ENCODE peak calls at places on chromosomes 6 and 20, in four cellular contexts. G is immature natural killer cell, C is fibroblast of the conjunctiva, L is activated gamma-delta T cell treated with Interleukin-2 at 50 U/mL for 16 hours. P is an unnamed sample.

GRCh38 chr6:160991411-160992322 is at the start of gene MAP3K4:
- DNase-seq in G (peak), C (no peak), L (peak), P (peak)

GRCh38 chr6:27839303-27840081 is 72.7 kb downstream of the OR2B2 start:
- DNase-seq in G (no peak), C (peak), L (no peak), P (no peak)

GRCh38 chr20:4406627-4407026 is 315.1 kb upstream of the PRND start:
- DNase-seq in G (no peak), C (peak), L (no peak), P (no peak)

GRCh38 chr20:62439218-62439617 is 11.9 kb upstream of the RBBP8NL start:
- DNase-seq in G (no peak), C (no peak), L (no peak), P (no peak)

GRCh38 chr6:131532476-131533108 is 40.4 kb upstream of the ARG1 start:
- DNase-seq in G (no peak), C (no peak), L (no peak), P (no peak)

GRCh38 chr6:28537509-28538140 is 11.9 kb downstream of the GPX5 start:
- DNase-seq in G (no peak), C (peak), L (no peak), P (no peak)

GRCh38 chr6:31125586-31126363 is 5.5 kb upstream of the CDSN start:
- DNase-seq in G (no peak), C (no peak), L (no peak), P (no peak)

GRCh38 chr20:62886709-62887058 is 25.1 kb upstream of the TCFL5 start:
- DNase-seq in G (no peak), C (no peak), L (no peak), P (no peak)

GRCh38 chr6:120608826-120609225 is 725.5 kb downstream of the TBC1D32 start:
- DNase-seq in G (no peak), C (no peak), L (no peak), P (no peak)

GRCh38 chr6:3381233-3382065 is 75.4 kb downstream of the SLC22A23 start:
- DNase-seq in G (no peak), C (no peak), L (no peak), P (no peak)

GRCh38 chr6:136510299-136510698 is 39.9 kb downstream of the MAP7 start:
- DNase-seq in G (no peak), C (no peak), L (no peak), P (no peak)

GRCh38 chr6:11270030-11271027 is 37.9 kb upstream of the NEDD9 start:
- DNase-seq in G (no peak), C (no peak), L (no peak), P (no peak)

GRCh38 chr6:42618105-42618504 is 54.3 kb downstream of the UBR2 start:
- DNase-seq in G (no peak), C (no peak), L (no peak), P (no peak)

GRCh38 chr6:28597924-28598323 is 72.2 kb downstream of the GPX5 start:
- DNase-seq in G (no peak), C (no peak), L (no peak), P (no peak)

GRCh38 chr6:45923831-45924391 is 91.7 kb downstream of the CLIC5 start:
- DNase-seq in G (no peak), C (no peak), L (no peak), P (no peak)

GRCh38 chr20:2814587-2815051 is at the start of gene C20orf141:
- DNase-seq in G (no peak), C (peak), L (no peak), P (no peak)

GRCh38 chr6:87118054-87118453 is 23.1 kb upstream of the CGA start:
- DNase-seq in G (no peak), C (no peak), L (no peak), P (no peak)

GRCh38 chr6:83952830-83953229 is 80.7 kb upstream of the MRAP2 start:
- DNase-seq in G (no peak), C (no peak), L (no peak), P (no peak)